ENCODE peak calls at places on chromosomes 3 and 15, in seven cellular contexts. One of them, this sample, is unnamed.

GRCh38 chr3:88775026-88775690 is 332.3 kb upstream of the EPHA3 start:
- DNase-seq in T1000: no peak
- DNase-seq in stimulated activated naive CD4-positive, alpha-beta T cell: no peak
- DNase-seq in effector CD4-positive, alpha-beta T cell: no peak
- DNase-seq in NCI-H1105: peak
- DNase-seq in GM19239: no peak
- DNase-seq in HCT116: no peak
- DNase-seq in this sample: no peak

GRCh38 chr3:23778451-23778850 is 27.3 kb upstream of the UBE2E1 start:
- DNase-seq in T1000: no peak
- DNase-seq in stimulated activated naive CD4-positive, alpha-beta T cell: no peak
- DNase-seq in effector CD4-positive, alpha-beta T cell: no peak
- DNase-seq in NCI-H1105: no peak
- DNase-seq in GM19239: no peak
- DNase-seq in HCT116: no peak
- DNase-seq in this sample: no peak

GRCh38 chr3:43288366-43288765 is 2.0 kb downstream of the SNRK start:
- DNase-seq in T1000: no peak
- DNase-seq in stimulated activated naive CD4-positive, alpha-beta T cell: peak
- DNase-seq in effector CD4-positive, alpha-beta T cell: no peak
- DNase-seq in NCI-H1105: no peak
- DNase-seq in GM19239: peak
- DNase-seq in HCT116: no peak
- DNase-seq in this sample: no peak

GRCh38 chr3:101813817-101814440 is 34.9 kb downstream of the NXPE3 start:
- DNase-seq in T1000: no peak
- DNase-seq in stimulated activated naive CD4-positive, alpha-beta T cell: peak
- DNase-seq in effector CD4-positive, alpha-beta T cell: no peak
- DNase-seq in NCI-H1105: no peak
- DNase-seq in GM19239: no peak
- DNase-seq in HCT116: peak
- DNase-seq in this sample: no peak

GRCh38 chr3:4976109-4976508 is 3.1 kb upstream of the BHLHE40 start:
- DNase-seq in T1000: no peak
- DNase-seq in stimulated activated naive CD4-positive, alpha-beta T cell: no peak
- DNase-seq in effector CD4-positive, alpha-beta T cell: no peak
- DNase-seq in NCI-H1105: peak
- DNase-seq in GM19239: no peak
- DNase-seq in HCT116: peak
- DNase-seq in this sample: peak

GRCh38 chr15:42401544-42402478 is 42.5 kb downstream of the CAPN3 start:
- DNase-seq in T1000: no peak
- DNase-seq in stimulated activated naive CD4-positive, alpha-beta T cell: no peak
- DNase-seq in effector CD4-positive, alpha-beta T cell: no peak
- DNase-seq in NCI-H1105: no peak
- DNase-seq in GM19239: no peak
- DNase-seq in HCT116: peak
- DNase-seq in this sample: no peak

GRCh38 chr15:73754461-73754860 is 1.3 kb upstream of the INSYN1 start:
- DNase-seq in T1000: no peak
- DNase-seq in stimulated activated naive CD4-positive, alpha-beta T cell: no peak
- DNase-seq in effector CD4-positive, alpha-beta T cell: no peak
- DNase-seq in NCI-H1105: no peak
- DNase-seq in GM19239: no peak
- DNase-seq in HCT116: no peak
- DNase-seq in this sample: no peak

GRCh38 chr3:186138272-186138981 is 29.5 kb upstream of the ETV5 start:
- DNase-seq in T1000: no peak
- DNase-seq in stimulated activated naive CD4-positive, alpha-beta T cell: no peak
- DNase-seq in effector CD4-positive, alpha-beta T cell: no peak
- DNase-seq in NCI-H1105: no peak
- DNase-seq in GM19239: no peak
- DNase-seq in HCT116: no peak
- DNase-seq in this sample: no peak

GRCh38 chr15:42720071-42720470 is 16.9 kb downstream of the CDAN1 start:
- DNase-seq in T1000: no peak
- DNase-seq in stimulated activated naive CD4-positive, alpha-beta T cell: no peak
- DNase-seq in effector CD4-positive, alpha-beta T cell: no peak
- DNase-seq in NCI-H1105: no peak
- DNase-seq in GM19239: no peak
- DNase-seq in HCT116: no peak
- DNase-seq in this sample: no peak

GRCh38 chr3:46675426-46675825 is 18.1 kb downstream of the ALS2CL start:
- DNase-seq in T1000: no peak
- DNase-seq in stimulated activated naive CD4-positive, alpha-beta T cell: no peak
- DNase-seq in effector CD4-positive, alpha-beta T cell: no peak
- DNase-seq in NCI-H1105: no peak
- DNase-seq in GM19239: no peak
- DNase-seq in HCT116: no peak
- DNase-seq in this sample: no peak

GRCh38 chr3:104437891-104438290 is 928.8 kb upstream of the ALCAM start:
- DNase-seq in T1000: peak
- DNase-seq in stimulated activated naive CD4-positive, alpha-beta T cell: no peak
- DNase-seq in effector CD4-positive, alpha-beta T cell: no peak
- DNase-seq in NCI-H1105: no peak
- DNase-seq in GM19239: no peak
- DNase-seq in HCT116: no peak
- DNase-seq in this sample: no peak

GRCh38 chr15:74242296-74242929 is 6.3 kb downstream of the CCDC33 start:
- DNase-seq in T1000: no peak
- DNase-seq in stimulated activated naive CD4-positive, alpha-beta T cell: no peak
- DNase-seq in effector CD4-positive, alpha-beta T cell: no peak
- DNase-seq in NCI-H1105: no peak
- DNase-seq in GM19239: no peak
- DNase-seq in HCT116: peak
- DNase-seq in this sample: no peak

GRCh38 chr15:82810061-82810862 is 834 bp downstream of the WHAMM start:
- DNase-seq in T1000: no peak
- DNase-seq in stimulated activated naive CD4-positive, alpha-beta T cell: peak
- DNase-seq in effector CD4-positive, alpha-beta T cell: peak
- DNase-seq in NCI-H1105: no peak
- DNase-seq in GM19239: no peak
- DNase-seq in HCT116: no peak
- DNase-seq in this sample: peak

GRCh38 chr3:53195602-53196574 is 34.9 kb downstream of the PRKCD start:
- DNase-seq in T1000: no peak
- DNase-seq in stimulated activated naive CD4-positive, alpha-beta T cell: no peak
- DNase-seq in effector CD4-positive, alpha-beta T cell: peak
- DNase-seq in NCI-H1105: peak
- DNase-seq in GM19239: peak
- DNase-seq in HCT116: peak
- DNase-seq in this sample: peak